ENCODE peak calls at places on chromosome 13, in nine cellular contexts. One of them, this sample, is unnamed.

GRCh38 chr13:59166174-59166573 is 997.6 kb downstream of the DIAPH3 start:
- DNase-seq in adrenal gland: no peak
- DNase-seq in tibial nerve: no peak
- DNase-seq in heart left ventricle: no peak
- DNase-seq in colonic mucosa: no peak
- DNase-seq in pancreas: no peak
- DNase-seq in psoas muscle: no peak
- DNase-seq in K562: no peak
- DNase-seq in ovary: no peak
- DNase-seq in this sample: no peak

GRCh38 chr13:91133941-91134772 is 213.3 kb upstream of the MIR17HG start:
- DNase-seq in adrenal gland: peak; percentile 71
- DNase-seq in tibial nerve: no peak
- DNase-seq in heart left ventricle: no peak
- DNase-seq in colonic mucosa: peak; percentile 44
- DNase-seq in pancreas: peak; percentile 22
- DNase-seq in psoas muscle: no peak
- DNase-seq in K562: peak; percentile 88
- DNase-seq in ovary: no peak
- DNase-seq in this sample: peak; percentile 45

GRCh38 chr13:45292176-45292575 is 48.8 kb downstream of the TPT1 start:
- DNase-seq in adrenal gland: no peak
- DNase-seq in tibial nerve: no peak
- DNase-seq in heart left ventricle: no peak
- DNase-seq in colonic mucosa: no peak
- DNase-seq in pancreas: no peak
- DNase-seq in psoas muscle: no peak
- DNase-seq in K562: no peak
- DNase-seq in ovary: no peak
- DNase-seq in this sample: peak; percentile 26

GRCh38 chr13:100395698-100396373 is 192.8 kb downstream of the GGACT start:
- DNase-seq in adrenal gland: no peak
- DNase-seq in tibial nerve: no peak
- DNase-seq in heart left ventricle: no peak
- DNase-seq in colonic mucosa: no peak
- DNase-seq in pancreas: no peak
- DNase-seq in psoas muscle: no peak
- DNase-seq in K562: no peak
- DNase-seq in ovary: no peak
- DNase-seq in this sample: no peak

GRCh38 chr13:62294210-62294609 is 878.6 kb upstream of the PCDH20 start:
- DNase-seq in adrenal gland: no peak
- DNase-seq in tibial nerve: no peak
- DNase-seq in heart left ventricle: no peak
- DNase-seq in colonic mucosa: no peak
- DNase-seq in pancreas: no peak
- DNase-seq in psoas muscle: no peak
- DNase-seq in K562: no peak
- DNase-seq in ovary: no peak
- DNase-seq in this sample: peak; percentile 1

GRCh38 chr13:97119899-97120745 is 102.0 kb upstream of the MBNL2 start:
- DNase-seq in adrenal gland: no peak
- DNase-seq in tibial nerve: no peak
- DNase-seq in heart left ventricle: no peak
- DNase-seq in colonic mucosa: no peak
- DNase-seq in pancreas: no peak
- DNase-seq in psoas muscle: no peak
- DNase-seq in K562: no peak
- DNase-seq in ovary: no peak
- DNase-seq in this sample: peak; percentile 58

GRCh38 chr13:62038214-62038613 is 622.6 kb upstream of the PCDH20 start:
- DNase-seq in adrenal gland: no peak
- DNase-seq in tibial nerve: no peak
- DNase-seq in heart left ventricle: no peak
- DNase-seq in colonic mucosa: no peak
- DNase-seq in pancreas: no peak
- DNase-seq in psoas muscle: no peak
- DNase-seq in K562: no peak
- DNase-seq in ovary: no peak
- DNase-seq in this sample: no peak

GRCh38 chr13:108629353-108629752 is at the start of gene MYO16:
- DNase-seq in adrenal gland: no peak
- DNase-seq in tibial nerve: no peak
- DNase-seq in heart left ventricle: no peak
- DNase-seq in colonic mucosa: no peak
- DNase-seq in pancreas: no peak
- DNase-seq in psoas muscle: no peak
- DNase-seq in K562: peak; percentile 11
- DNase-seq in ovary: no peak
- DNase-seq in this sample: no peak

GRCh38 chr13:66558511-66558910 is 671.6 kb downstream of the PCDH9 start:
- DNase-seq in adrenal gland: no peak
- DNase-seq in tibial nerve: no peak
- DNase-seq in heart left ventricle: no peak
- DNase-seq in colonic mucosa: no peak
- DNase-seq in pancreas: no peak
- DNase-seq in psoas muscle: no peak
- DNase-seq in K562: peak; percentile 23
- DNase-seq in ovary: no peak
- DNase-seq in this sample: peak; percentile 39

GRCh38 chr13:98524793-98525192 is 52.1 kb downstream of the STK24 start:
- DNase-seq in adrenal gland: no peak
- DNase-seq in tibial nerve: no peak
- DNase-seq in heart left ventricle: no peak
- DNase-seq in colonic mucosa: no peak
- DNase-seq in pancreas: no peak
- DNase-seq in psoas muscle: no peak
- DNase-seq in K562: no peak
- DNase-seq in ovary: no peak
- DNase-seq in this sample: no peak

GRCh38 chr13:104984296-104984818 is 1551.1 kb downstream of the EFNB2 start:
- DNase-seq in adrenal gland: peak; percentile 62
- DNase-seq in tibial nerve: peak; percentile 21
- DNase-seq in heart left ventricle: peak; percentile 41
- DNase-seq in colonic mucosa: no peak
- DNase-seq in pancreas: no peak
- DNase-seq in psoas muscle: peak; percentile 24
- DNase-seq in K562: no peak
- DNase-seq in ovary: no peak
- DNase-seq in this sample: peak; percentile 71

GRCh38 chr13:68078457-68078856 is 848.3 kb upstream of the PCDH9 start:
- DNase-seq in adrenal gland: no peak
- DNase-seq in tibial nerve: no peak
- DNase-seq in heart left ventricle: no peak
- DNase-seq in colonic mucosa: no peak
- DNase-seq in pancreas: no peak
- DNase-seq in psoas muscle: no peak
- DNase-seq in K562: no peak
- DNase-seq in ovary: no peak
- DNase-seq in this sample: no peak

GRCh38 chr13:100363351-100363750 is 225.2 kb downstream of the GGACT start:
- DNase-seq in adrenal gland: no peak
- DNase-seq in tibial nerve: no peak
- DNase-seq in heart left ventricle: no peak
- DNase-seq in colonic mucosa: no peak
- DNase-seq in pancreas: no peak
- DNase-seq in psoas muscle: no peak
- DNase-seq in K562: no peak
- DNase-seq in ovary: no peak
- DNase-seq in this sample: peak; percentile 74

GRCh38 chr13:108226184-108226583 is 8.0 kb downstream of the ABHD13 start:
- DNase-seq in adrenal gland: no peak
- DNase-seq in tibial nerve: no peak
- DNase-seq in heart left ventricle: no peak
- DNase-seq in colonic mucosa: no peak
- DNase-seq in pancreas: no peak
- DNase-seq in psoas muscle: no peak
- DNase-seq in K562: peak; percentile 30
- DNase-seq in ovary: no peak
- DNase-seq in this sample: no peak

GRCh38 chr13:42055500-42056085 is 7.1 kb downstream of the DGKH start:
- DNase-seq in adrenal gland: no peak
- DNase-seq in tibial nerve: no peak
- DNase-seq in heart left ventricle: no peak
- DNase-seq in colonic mucosa: no peak
- DNase-seq in pancreas: no peak
- DNase-seq in psoas muscle: no peak
- DNase-seq in K562: no peak
- DNase-seq in ovary: no peak
- DNase-seq in this sample: no peak

GRCh38 chr13:28492527-28493367 is 2.2 kb downstream of the FLT1 start:
- DNase-seq in adrenal gland: no peak
- DNase-seq in tibial nerve: no peak
- DNase-seq in heart left ventricle: no peak
- DNase-seq in colonic mucosa: no peak
- DNase-seq in pancreas: no peak
- DNase-seq in psoas muscle: no peak
- DNase-seq in K562: no peak
- DNase-seq in ovary: no peak
- DNase-seq in this sample: no peak

GRCh38 chr13:49218493-49219051 is 1.6 kb upstream of the MLNR start:
- DNase-seq in adrenal gland: no peak
- DNase-seq in tibial nerve: no peak
- DNase-seq in heart left ventricle: no peak
- DNase-seq in colonic mucosa: no peak
- DNase-seq in pancreas: no peak
- DNase-seq in psoas muscle: no peak
- DNase-seq in K562: no peak
- DNase-seq in ovary: no peak
- DNase-seq in this sample: no peak

GRCh38 chr13:24670927-24671326 is 9.3 kb upstream of the ATP12A start:
- DNase-seq in adrenal gland: no peak
- DNase-seq in tibial nerve: no peak
- DNase-seq in heart left ventricle: no peak
- DNase-seq in colonic mucosa: peak; percentile 62
- DNase-seq in pancreas: no peak
- DNase-seq in psoas muscle: no peak
- DNase-seq in K562: peak; percentile 16
- DNase-seq in ovary: no peak
- DNase-seq in this sample: no peak

DNA sequence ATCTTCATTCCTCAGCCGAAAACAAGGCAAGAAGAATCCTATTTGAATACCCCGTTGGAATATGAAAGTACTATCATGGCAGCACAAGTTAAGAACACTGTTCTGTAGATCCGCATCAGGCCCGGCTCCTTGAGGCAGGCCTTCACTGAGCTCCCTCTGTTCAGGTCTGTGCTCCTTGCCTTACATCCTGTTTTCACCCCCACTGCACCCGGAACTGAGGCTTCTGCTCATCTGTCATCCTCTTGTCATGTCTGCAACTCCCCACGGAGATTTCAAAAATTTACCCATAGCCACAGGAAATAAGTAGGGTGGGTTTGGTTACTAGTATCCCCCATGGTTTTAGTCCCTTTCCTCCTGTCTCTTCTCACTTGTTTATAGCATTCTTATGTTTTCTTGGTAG is 861.9 kb downstream of the GPC5 start:
- DNase-seq in adrenal gland: no peak
- DNase-seq in tibial nerve: no peak
- DNase-seq in heart left ventricle: no peak
- DNase-seq in colonic mucosa: no peak
- DNase-seq in pancreas: no peak
- DNase-seq in psoas muscle: no peak
- DNase-seq in K562: no peak
- DNase-seq in ovary: no peak
- DNase-seq in this sample: no peak
- H3K4me1 ChIP-seq in adrenal gland: no peaks in the 10 kb centered on the region
- H3K4me1 ChIP-seq in tibial nerve: no peaks in the 10 kb centered on the region
- H3K4me1 ChIP-seq in heart left ventricle: no peaks in the 10 kb centered on the region
- H3K4me1 ChIP-seq in colonic mucosa: no peaks in the 10 kb centered on the region
- H3K4me1 ChIP-seq in pancreas: no peaks in the 10 kb centered on the region
- H3K4me1 ChIP-seq in psoas muscle: no peaks in the 10 kb centered on the region
- H3K4me1 ChIP-seq in K562: no peaks in the 10 kb centered on the region
- H3K4me1 ChIP-seq in ovary: peaks cover 3% of the 10 kb centered on the region
- H3K4me1 ChIP-seq in this sample: no peaks in the 10 kb centered on the region

GRCh38 chr13:25846227-25846984 is 205.4 kb downstream of the SHISA2 start:
- DNase-seq in adrenal gland: no peak
- DNase-seq in tibial nerve: no peak
- DNase-seq in heart left ventricle: no peak
- DNase-seq in colonic mucosa: no peak
- DNase-seq in pancreas: no peak
- DNase-seq in psoas muscle: no peak
- DNase-seq in K562: no peak
- DNase-seq in ovary: no peak
- DNase-seq in this sample: no peak
- H3K4me1 ChIP-seq in adrenal gland: no peaks in the 10 kb centered on the region
- H3K4me1 ChIP-seq in tibial nerve: no peaks in the 10 kb centered on the region
- H3K4me1 ChIP-seq in heart left ventricle: no peaks in the 10 kb centered on the region
- H3K4me1 ChIP-seq in colonic mucosa: no peaks in the 10 kb centered on the region
- H3K4me1 ChIP-seq in pancreas: no peaks in the 10 kb centered on the region
- H3K4me1 ChIP-seq in psoas muscle: no peaks in the 10 kb centered on the region
- H3K4me1 ChIP-seq in K562: no peaks in the 10 kb centered on the region
- H3K4me1 ChIP-seq in ovary: no peaks in the 10 kb centered on the region
- H3K4me1 ChIP-seq in this sample: peaks cover 16% of the 10 kb centered on the region

GRCh38 chr13:113845055-113845454 is 18.8 kb downstream of the GAS6 start:
- DNase-seq in adrenal gland: no peak
- DNase-seq in tibial nerve: no peak
- DNase-seq in heart left ventricle: no peak
- DNase-seq in colonic mucosa: no peak
- DNase-seq in pancreas: no peak
- DNase-seq in psoas muscle: no peak
- DNase-seq in K562: no peak
- DNase-seq in ovary: peak; percentile 30
- DNase-seq in this sample: no peak

GRCh38 chr13:113843864-113844556 is 19.9 kb downstream of the GAS6 start:
- DNase-seq in adrenal gland: peak; percentile 78
- DNase-seq in tibial nerve: no peak
- DNase-seq in heart left ventricle: no peak
- DNase-seq in colonic mucosa: no peak
- DNase-seq in pancreas: no peak
- DNase-seq in psoas muscle: no peak
- DNase-seq in K562: no peak
- DNase-seq in ovary: peak; percentile 29
- DNase-seq in this sample: no peak

GRCh38 chr13:113841355-113841653 is 22.6 kb downstream of the GAS6 start:
- DNase-seq in adrenal gland: no peak
- DNase-seq in tibial nerve: no peak
- DNase-seq in heart left ventricle: no peak
- DNase-seq in colonic mucosa: no peak
- DNase-seq in pancreas: no peak
- DNase-seq in psoas muscle: no peak
- DNase-seq in K562: no peak
- DNase-seq in ovary: no peak
- DNase-seq in this sample: no peak

GRCh38 chr13:113842336-113843062 is 21.4 kb downstream of the GAS6 start:
- DNase-seq in adrenal gland: no peak
- DNase-seq in tibial nerve: no peak
- DNase-seq in heart left ventricle: no peak
- DNase-seq in colonic mucosa: no peak
- DNase-seq in pancreas: no peak
- DNase-seq in psoas muscle: no peak
- DNase-seq in K562: no peak
- DNase-seq in ovary: peak; percentile 28
- DNase-seq in this sample: no peak

GRCh38 chr13:113843063-113843654 is 20.7 kb downstream of the GAS6 start:
- DNase-seq in adrenal gland: no peak
- DNase-seq in tibial nerve: no peak
- DNase-seq in heart left ventricle: no peak
- DNase-seq in colonic mucosa: no peak
- DNase-seq in pancreas: no peak
- DNase-seq in psoas muscle: no peak
- DNase-seq in K562: no peak
- DNase-seq in ovary: peak; percentile 28
- DNase-seq in this sample: no peak
- H3K4me1 ChIP-seq in adrenal gland: peaks cover 8% of the 10 kb centered on the region
- H3K4me1 ChIP-seq in tibial nerve: peaks cover 7% of the 10 kb centered on the region
- H3K4me1 ChIP-seq in heart left ventricle: peaks cover 59% of the 10 kb centered on the region
- H3K4me1 ChIP-seq in colonic mucosa: peaks cover 19% of the 10 kb centered on the region
- H3K4me1 ChIP-seq in pancreas: peaks cover 6% of the 10 kb centered on the region
- H3K4me1 ChIP-seq in psoas muscle: peaks cover 42% of the 10 kb centered on the region
- H3K4me1 ChIP-seq in K562: no peaks in the 10 kb centered on the region
- H3K4me1 ChIP-seq in ovary: peaks cover 10% of the 10 kb centered on the region
- H3K4me1 ChIP-seq in this sample: peaks cover 31% of the 10 kb centered on the region

GRCh38 chr13:40604135-40604534 is 62.3 kb downstream of the FOXO1 start:
- DNase-seq in adrenal gland: no peak
- DNase-seq in tibial nerve: no peak
- DNase-seq in heart left ventricle: no peak
- DNase-seq in colonic mucosa: no peak
- DNase-seq in pancreas: no peak
- DNase-seq in psoas muscle: no peak
- DNase-seq in K562: no peak
- DNase-seq in ovary: no peak
- DNase-seq in this sample: no peak
- H3K4me1 ChIP-seq in adrenal gland: no peaks in the 10 kb centered on the region
- H3K4me1 ChIP-seq in tibial nerve: no peaks in the 10 kb centered on the region
- H3K4me1 ChIP-seq in heart left ventricle: peaks cover 10% of the 10 kb centered on the region
- H3K4me1 ChIP-seq in colonic mucosa: no peaks in the 10 kb centered on the region
- H3K4me1 ChIP-seq in pancreas: peaks cover 7% of the 10 kb centered on the region
- H3K4me1 ChIP-seq in psoas muscle: peaks cover 91% of the 10 kb centered on the region
- H3K4me1 ChIP-seq in K562: no peaks in the 10 kb centered on the region
- H3K4me1 ChIP-seq in ovary: peaks cover 25% of the 10 kb centered on the region
- H3K4me1 ChIP-seq in this sample: no peaks in the 10 kb centered on the region